ENCODE peak calls at places on chromosome 16, in nine cellular contexts. I, P, F, J, D, H, Y, L and S are unnamed samples.

GRCh38 chr16:63890072-63890471 is 1231.8 kb downstream of the CDH11 start:
- DNase-seq in F (peak), L (no peak), I (peak), D (no peak), Y (no peak), J (no peak), P (no peak), H (peak), S (no peak)

GRCh38 chr16:72901012-72901411 is 146.9 kb downstream of the ZFHX3 start:
- DNase-seq in F (no peak), D (no peak), P (no peak), Y (no peak), L (no peak), I (no peak), J (no peak), H (no peak), S (no peak)

GRCh38 chr16:64742560-64742959 is 379.3 kb downstream of the CDH11 start:
- DNase-seq in D (no peak), I (no peak), F (no peak), L (no peak), P (no peak), H (no peak), J (no peak), Y (no peak), S (no peak)

GRCh38 chr16:56689171-56689570 is 6.9 kb downstream of the MT1X start:
- DNase-seq in D (no peak), Y (no peak), P (no peak), I (no peak), H (no peak), L (no peak), F (peak), J (no peak), S (no peak)

GRCh38 chr16:907361-907760 is 63.4 kb downstream of the LMF1 start:
- DNase-seq in P (no peak), D (no peak), F (no peak), Y (no peak), L (no peak), H (no peak), I (no peak), J (no peak), S (no peak)

GRCh38 chr16:2835638-2836493 is 5.8 kb downstream of the ZG16B start:
- DNase-seq in I (peak), D (no peak), Y (peak), F (peak), P (no peak), L (no peak), H (peak), J (peak), S (no peak)

GRCh38 chr16:86191663-86192062 is 292.7 kb downstream of the IRF8 start:
- DNase-seq in Y (no peak), J (no peak), L (no peak), P (no peak), D (no peak), I (no peak), F (no peak), H (no peak), S (no peak)

GRCh38 chr16:84853534-84853933 is 33.7 kb downstream of the CRISPLD2 start:
- DNase-seq in P (no peak), I (no peak), L (no peak), H (no peak), J (no peak), D (no peak), Y (no peak), F (no peak), S (no peak)

GRCh38 chr16:85354623-85355514 is 242.6 kb upstream of the CIBAR2 start:
- DNase-seq in Y (peak), L (no peak), H (peak), J (no peak), P (no peak), I (peak), D (peak), F (no peak), S (peak)